ENCODE peak calls at places on chromosome 22, in five cellular contexts. N is prostate gland, Y is coronary artery, H is adrenal gland, L is IMR-90. S is an unnamed sample.

GRCh38 chr22:29342177-29342576 is 26.7 kb upstream of the RASL10A start:
- DNase-seq in N (no peak), Y (no peak), H (no peak), L (no peak), S (no peak)

GRCh38 chr22:48842583-48842945 is 985.1 kb downstream of the BRD1 start:
- DNase-seq in N (no peak), Y (no peak), H (no peak), L (no peak), S (no peak)

GRCh38 chr22:42207918-42208317 is 62.5 kb downstream of the TCF20 start:
- DNase-seq in N (no peak), Y (no peak), H (no peak), L (no peak), S (no peak)

GRCh38 chr22:21641417-21641794 is 696 bp upstream of the SDF2L1 start:
- DNase-seq in N (no peak), Y (no peak), H (peak), L (peak), S (peak)

GRCh38 chr22:37401401-37401859 is 25.8 kb downstream of the ELFN2 start:
- DNase-seq in N (peak), Y (no peak), H (no peak), L (peak), S (no peak)

GRCh38 chr22:29503811-29504372 is 23.9 kb downstream of the NEFH start:
- DNase-seq in N (peak), Y (no peak), H (peak), L (peak), S (no peak)

GRCh38 chr22:36433318-36434231 is 45.8 kb upstream of the MYH9 start:
- DNase-seq in N (peak), Y (no peak), H (no peak), L (no peak), S (no peak)

GRCh38 chr22:40975346-40975745 is 24.2 kb downstream of the RBX1 start:
- DNase-seq in N (no peak), Y (no peak), H (no peak), L (no peak), S (no peak)

GRCh38 chr22:48740086-48740730 is 1087.5 kb downstream of the BRD1 start:
- DNase-seq in N (no peak), Y (no peak), H (no peak), L (no peak), S (no peak)

GRCh38 chr22:28771195-28771791 is 1.2 kb upstream of the CCDC117 start:
- DNase-seq in N (peak), Y (no peak), H (no peak), L (no peak), S (no peak)

GRCh38 chr22:28019881-28020861 is 101.1 kb upstream of the PITPNB start:
- DNase-seq in N (peak), Y (no peak), H (peak), L (peak), S (peak)

GRCh38 chr22:45826520-45826919 is 150.4 kb downstream of the WNT7B start:
- DNase-seq in N (no peak), Y (no peak), H (no peak), L (no peak), S (no peak)

GRCh38 chr22:35971418-35972119 is 57.1 kb downstream of the RBFOX2 start:
- DNase-seq in N (no peak), Y (no peak), H (no peak), L (peak), S (no peak)

GRCh38 chr22:32318361-32318760 is 39.3 kb upstream of the RFPL3 start:
- DNase-seq in N (no peak), Y (peak), H (no peak), L (no peak), S (no peak)

GRCh38 chr22:31970490-31971444 is 26.4 kb downstream of the YWHAH start:
- DNase-seq in N (peak), Y (peak), H (peak), L (peak), S (peak)

GRCh38 chr22:50621491-50621880 is 6.5 kb downstream of the ARSA start:
- DNase-seq in N (no peak), Y (no peak), H (no peak), L (no peak), S (no peak)

GRCh38 chr22:45263790-45264269 is 20.9 kb upstream of the UPK3A start:
- DNase-seq in N (peak), Y (no peak), H (peak), L (peak), S (peak)

GRCh38 chr22:41779889-41780505 is 20.5 kb upstream of the CCDC134 start:
- DNase-seq in N (no peak), Y (no peak), H (no peak), L (no peak), S (no peak)

GRCh38 chr22:33274214-33274828 is 216.1 kb upstream of the SYN3 start:
- DNase-seq in N (no peak), Y (no peak), H (no peak), L (no peak), S (no peak)

GRCh38 chr22:20568502-20569058 is 61.2 kb downstream of the MED15 start:
- DNase-seq in N (no peak), Y (no peak), H (no peak), L (no peak), S (no peak)
- H3K4me3 ChIP-seq in N (no peak), Y (peak), H (no peak), L (no peak), S (no peak)

GRCh38 chr22:24161909-24162308 is 19.4 kb upstream of the SUSD2 start:
- DNase-seq in N (peak), Y (no peak), H (peak), L (no peak), S (peak)
- H3K27ac ChIP-seq in N (no peak), Y (peak), H (no peak), L (no peak), S (no peak)

GRCh38 chr22:26486394-26486793 is 2.7 kb downstream of the SRRD start:
- DNase-seq in N (no peak), Y (no peak), H (no peak), L (no peak), S (no peak)
- H3K4me3 ChIP-seq in N (no peak), Y (no peak), H (no peak), L (no peak), S (no peak)

DNA sequence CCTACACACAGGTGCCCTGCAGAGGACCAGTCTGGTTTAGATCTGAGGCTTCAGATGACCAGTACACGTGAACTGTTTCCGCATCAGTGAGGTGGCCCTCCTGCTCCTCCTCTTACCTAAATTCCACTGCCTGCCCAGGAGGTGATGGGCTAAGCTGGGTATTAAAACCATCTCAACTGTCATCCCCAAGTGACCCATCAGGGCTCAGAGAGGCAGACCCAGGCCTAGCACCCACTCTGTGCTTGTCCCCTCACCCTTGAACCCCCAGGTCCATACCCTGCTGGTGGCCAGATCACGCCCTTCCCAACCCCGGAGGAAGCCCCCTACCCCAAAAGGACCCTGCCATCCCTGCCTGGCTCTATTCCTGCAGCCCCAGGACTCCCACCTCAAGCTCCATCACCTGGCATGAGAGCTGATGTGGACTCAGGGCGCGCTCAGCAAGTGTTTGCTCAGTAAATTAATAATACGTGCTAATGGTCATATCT is 21.3 kb downstream of the RSPH14 start:
- DNase-seq in N (no peak), Y (no peak), H (no peak), L (no peak), S (peak)
- H3K27ac ChIP-seq in N (no peak), Y (no peak), H (no peak), L (no peak), S (no peak)

DNA sequence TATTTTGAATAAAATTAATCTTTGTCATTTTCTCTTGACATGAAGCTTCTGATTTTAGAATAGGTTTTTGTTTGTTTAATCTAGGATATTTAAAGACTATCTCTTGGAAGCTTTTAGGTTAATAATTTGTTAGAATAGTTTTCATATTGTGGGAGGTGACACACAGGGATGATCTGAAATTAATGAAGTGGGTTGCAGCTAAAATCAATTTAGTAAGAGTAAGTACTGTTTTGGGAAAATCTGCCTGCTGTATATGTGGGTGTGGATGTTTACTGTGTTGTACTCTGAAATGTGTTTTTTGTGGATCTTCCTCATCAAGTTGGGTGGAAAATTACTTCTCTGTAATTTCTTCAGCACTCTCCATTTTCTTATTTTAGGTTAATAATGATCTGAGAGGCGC is 67.3 kb downstream of the BID start:
- DNase-seq in N (no peak), Y (no peak), H (no peak), L (no peak), S (no peak)
- H3K4me3 ChIP-seq in N (peak), Y (peak), H (no peak), L (peak), S (peak)

GRCh38 chr22:38738475-38739070 is 17.2 kb downstream of the SUN2 start:
- DNase-seq in N (no peak), Y (no peak), H (no peak), L (no peak), S (no peak)
- H3K27ac ChIP-seq in N (no peak), Y (peak), H (no peak), L (no peak), S (no peak)

GRCh38 chr22:20430101-20430640 is 7.5 kb downstream of the SCARF2 start:
- DNase-seq in N (no peak), Y (no peak), H (no peak), L (no peak), S (peak)
- H3K4me3 ChIP-seq in N (no peak), Y (peak), H (no peak), L (no peak), S (no peak)